ENCODE peak calls at places on chromosomes 1 and 21, in four cellular contexts. L, G, U and R are unnamed samples.

GRCh38 chr1:84347547-84348239 is 46.2 kb downstream of the SAMD13 start:
- DNase-seq in U (no peak), G (no peak), L (peak), R (no peak)

GRCh38 chr1:18109756-18110597 is 2.4 kb downstream of the IGSF21 start:
- DNase-seq in L (peak), U (no peak), G (peak), R (peak)

GRCh38 chr1:38420666-38421065 is 374.1 kb upstream of the POU3F1 start:
- DNase-seq in U (no peak), L (peak), G (no peak), R (no peak)

GRCh38 chr1:150579110-150579954 is at the start of gene MCL1:
- DNase-seq in L (peak), U (peak), G (peak), R (peak)

GRCh38 chr1:149936992-149937705 is 470 bp upstream of the MTMR11 start:
- DNase-seq in U (no peak), G (no peak), L (no peak), R (no peak)

GRCh38 chr1:41333146-41333784 is 28.0 kb upstream of the FOXO6 start:
- DNase-seq in U (no peak), L (no peak), G (no peak), R (no peak)

GRCh38 chr1:33576821-33577599 is 104.6 kb downstream of the ZSCAN20 start:
- DNase-seq in L (no peak), U (no peak), G (no peak), R (no peak)

GRCh38 chr1:212315907-212316306 is 30.7 kb downstream of the PPP2R5A start:
- DNase-seq in U (no peak), G (no peak), L (peak), R (no peak)

GRCh38 chr1:147247656-147248238 is 5.3 kb downstream of the CHD1L start:
- DNase-seq in G (no peak), L (no peak), U (no peak), R (no peak)

GRCh38 chr1:206509612-206510257 is 2.4 kb downstream of the RASSF5 start:
- DNase-seq in L (no peak), G (no peak), U (no peak), R (no peak)

GRCh38 chr1:31579374-31579773 is 3.1 kb downstream of the TINAGL1 start:
- DNase-seq in G (no peak), L (no peak), U (peak), R (peak)

GRCh38 chr1:89755593-89755992 is 65.2 kb upstream of the LRRC8D start:
- DNase-seq in G (no peak), U (no peak), L (no peak), R (no peak)

GRCh38 chr1:206719169-206719839 is 34.6 kb downstream of the MAPKAPK2 start:
- DNase-seq in L (no peak), G (no peak), U (no peak), R (no peak)

GRCh38 chr1:202576816-202577215 is 133.4 kb downstream of the SYT2 start:
- DNase-seq in G (no peak), U (no peak), L (no peak), R (no peak)

GRCh38 chr1:168627370-168627769 is 51.0 kb downstream of the XCL1 start:
- DNase-seq in L (no peak), G (no peak), U (no peak), R (no peak)

GRCh38 chr1:173867141-173867752 is 542 bp downstream of the GAS5 start:
- DNase-seq in G (no peak), L (peak), U (peak), R (peak)

GRCh38 chr21:15631342-15631741 is 98.4 kb upstream of the USP25 start:
- DNase-seq in U (no peak), L (no peak), G (no peak), R (no peak)

GRCh38 chr1:170583186-170583585 is 51.2 kb downstream of the GORAB start:
- DNase-seq in U (no peak), G (no peak), L (no peak), R (no peak)

GRCh38 chr1:214108097-214108446 is 120.3 kb downstream of the PROX1 start:
- DNase-seq in L (no peak), U (no peak), G (no peak), R (no peak)

GRCh38 chr1:21655748-21656147 is 13.4 kb downstream of the RAP1GAP start:
- DNase-seq in G (no peak), L (peak), U (no peak), R (peak)
- TF ChIP-seq CTCF in G (no peak), L (peak), U (no peak), R (no peak)

GRCh38 chr1:36350659-36351171 is 27.3 kb upstream of the EVA1B start:
- DNase-seq in L (no peak), U (no peak), G (no peak), R (peak)
- H3K27ac ChIP-seq in L (no peak), U (no peak), G (peak), R (peak)

GRCh38 chr1:85612704-85613361 is 32.3 kb downstream of the CCN1 start:
- DNase-seq in G (no peak), L (peak), U (no peak), R (no peak)
- TF ChIP-seq CTCF in G (no peak), L (peak), U (no peak), R (peak)

GRCh38 chr1:68958957-68959356 is 462.1 kb upstream of the DEPDC1 start:
- DNase-seq in G (no peak), U (no peak), L (no peak), R (no peak)
- H3K27ac ChIP-seq in G (no peak), U (no peak), L (no peak), R (no peak)

GRCh38 chr1:245860681-245861552 is 646.2 kb downstream of the SMYD3 start:
- DNase-seq in U (no peak), L (no peak), G (no peak), R (no peak)
- TF ChIP-seq CTCF in U (no peak), L (no peak), G (no peak), R (no peak)

DNA sequence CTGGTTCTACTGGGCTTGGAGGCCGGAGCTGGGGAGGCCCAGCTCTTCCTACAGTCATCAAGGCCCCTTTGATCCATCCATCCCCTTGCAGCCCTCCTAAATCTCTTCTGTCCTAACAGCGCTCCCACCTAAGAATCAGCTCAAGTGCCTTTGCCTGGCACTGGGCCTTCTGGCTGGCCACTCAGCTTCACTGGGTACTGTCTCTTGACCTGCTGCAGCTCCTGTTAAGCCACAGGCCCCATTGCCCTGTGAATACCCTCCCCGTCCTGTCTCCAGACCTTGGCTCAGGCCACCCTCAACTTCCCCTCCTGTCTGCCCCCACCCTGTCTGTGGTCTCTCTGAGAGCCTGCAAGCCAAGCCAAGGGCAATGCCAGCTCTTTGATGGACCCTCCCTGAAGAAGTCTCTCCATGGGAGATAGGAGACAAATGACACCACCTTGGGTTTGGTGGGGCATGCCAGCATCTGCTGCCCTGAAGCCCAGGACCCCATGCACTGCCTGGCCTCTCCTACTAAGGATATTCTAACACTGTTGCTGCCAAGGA is 27.3 kb downstream of the FAM151A start:
- DNase-seq in U (no peak), G (no peak), L (no peak), R (no peak)
- H3K27ac ChIP-seq in U (no peak), G (no peak), L (no peak), R (no peak)